ENCODE peak calls at places on chromosome 2, in six cellular contexts. T, Q, V, P, Y and W are unnamed samples.

GRCh38 chr2:84874381-84875212 is 6.3 kb downstream of the TRABD2A start:
- DNase-seq in V (no peak), T (no peak), Y (no peak), Q (no peak), P (no peak), W (no peak)

GRCh38 chr2:118014492-118014824 is 588 bp upstream of the CCDC93 start:
- DNase-seq in T (no peak), Y (no peak), Q (no peak), P (no peak), V (no peak), W (peak)

GRCh38 chr2:38740851-38741541 is 10.2 kb downstream of the SRSF7 start:
- DNase-seq in Y (peak), Q (peak), T (no peak), P (no peak), V (no peak), W (peak)

GRCh38 chr2:38245114-38245641 is 131.9 kb downstream of the ATL2 start:
- DNase-seq in Q (no peak), T (no peak), P (peak), V (peak), Y (no peak), W (no peak)

GRCh38 chr2:100615471-100615870 is 52.7 kb downstream of the PDCL3 start:
- DNase-seq in V (no peak), Q (no peak), T (no peak), P (no peak), Y (no peak), W (no peak)

GRCh38 chr2:46213906-46214305 is 83.3 kb upstream of the EPAS1 start:
- DNase-seq in P (no peak), Q (no peak), T (no peak), Y (no peak), V (no peak), W (no peak)

GRCh38 chr2:218129756-218130155 is 3.9 kb downstream of the CXCR2 start:
- DNase-seq in P (no peak), T (no peak), Q (no peak), Y (no peak), V (no peak), W (no peak)

GRCh38 chr2:239881561-239882320 is 143.4 kb downstream of the NDUFA10 start:
- DNase-seq in Q (peak), V (no peak), P (no peak), T (no peak), Y (no peak), W (no peak)

GRCh38 chr2:1278861-1279260 is 134.4 kb upstream of the TPO start:
- DNase-seq in Y (no peak), P (no peak), Q (no peak), T (no peak), V (no peak), W (no peak)

GRCh38 chr2:24189551-24189950 is 14.7 kb downstream of the FAM228A start:
- DNase-seq in T (no peak), Y (no peak), V (no peak), P (no peak), Q (no peak), W (no peak)

GRCh38 chr2:95389256-95390119 is 13.0 kb upstream of the FAHD2A start:
- DNase-seq in P (peak), Y (peak), Q (peak), T (peak), V (peak), W (peak)